ENCODE peak calls at places on chromosomes 12 and 14, in five cellular contexts. One of them, this sample, is unnamed.

GRCh38 chr12:52148541-52149181 is 43.2 kb downstream of the KRT80 start:
- DNase-seq in H1: no peak
- DNase-seq in K562: no peak
- DNase-seq in HepG2: no peak
- DNase-seq in GM12878: no peak
- DNase-seq in this sample: no peak

GRCh38 chr14:64598404-64598803 is 48.6 kb downstream of the PPP1R36 start:
- DNase-seq in K562: no peak
- DNase-seq in H1: peak
- DNase-seq in GM12878: peak
- DNase-seq in HepG2: no peak
- DNase-seq in this sample: no peak

GRCh38 chr12:124422142-124422569 is 127.3 kb downstream of the RFLNA start:
- DNase-seq in GM12878: no peak
- DNase-seq in HepG2: no peak
- DNase-seq in H1: no peak
- DNase-seq in K562: peak
- DNase-seq in this sample: no peak

GRCh38 chr12:24363177-24363754 is 413.8 kb upstream of the SOX5 start:
- DNase-seq in HepG2: no peak
- DNase-seq in H1: no peak
- DNase-seq in GM12878: no peak
- DNase-seq in K562: no peak
- DNase-seq in this sample: peak

GRCh38 chr14:37343307-37344094 is 145.8 kb downstream of the MIPOL1 start:
- DNase-seq in HepG2: no peak
- DNase-seq in H1: no peak
- DNase-seq in GM12878: no peak
- DNase-seq in K562: no peak
- DNase-seq in this sample: no peak

GRCh38 chr12:102498471-102498870 is 18.1 kb upstream of the IGF1 start:
- DNase-seq in GM12878: no peak
- DNase-seq in K562: no peak
- DNase-seq in H1: no peak
- DNase-seq in HepG2: no peak
- DNase-seq in this sample: no peak

GRCh38 chr12:2266666-2267623 is 214.2 kb downstream of the CACNA1C start:
- DNase-seq in GM12878: no peak
- DNase-seq in HepG2: peak
- DNase-seq in K562: no peak
- DNase-seq in H1: no peak
- DNase-seq in this sample: no peak

GRCh38 chr14:104271394-104271793 is 133.0 kb downstream of the KIF26A start:
- DNase-seq in H1: no peak
- DNase-seq in HepG2: no peak
- DNase-seq in K562: no peak
- DNase-seq in GM12878: no peak
- DNase-seq in this sample: no peak

GRCh38 chr12:5050542-5050941 is 6.9 kb downstream of the KCNA5 start:
- DNase-seq in GM12878: no peak
- DNase-seq in H1: no peak
- DNase-seq in HepG2: no peak
- DNase-seq in K562: no peak
- DNase-seq in this sample: no peak

GRCh38 chr12:70576341-70577282 is 60.6 kb downstream of the PTPRB start:
- DNase-seq in H1: no peak
- DNase-seq in GM12878: peak
- DNase-seq in K562: peak
- DNase-seq in HepG2: peak
- DNase-seq in this sample: peak

GRCh38 chr12:23771230-23771949 is 178.1 kb downstream of the SOX5 start:
- DNase-seq in K562: no peak
- DNase-seq in HepG2: peak
- DNase-seq in H1: no peak
- DNase-seq in GM12878: no peak
- DNase-seq in this sample: no peak

GRCh38 chr12:48069253-48069652 is 36.6 kb downstream of the SENP1 start:
- DNase-seq in H1: no peak
- DNase-seq in HepG2: no peak
- DNase-seq in GM12878: no peak
- DNase-seq in K562: no peak
- DNase-seq in this sample: no peak

GRCh38 chr14:35558680-35559079 is 24.7 kb downstream of the INSM2 start:
- DNase-seq in H1: no peak
- DNase-seq in GM12878: no peak
- DNase-seq in K562: no peak
- DNase-seq in HepG2: no peak
- DNase-seq in this sample: no peak

GRCh38 chr12:33794954-33795353 is 227.3 kb upstream of the ALG10 start:
- DNase-seq in HepG2: no peak
- DNase-seq in K562: no peak
- DNase-seq in GM12878: no peak
- DNase-seq in H1: no peak
- DNase-seq in this sample: no peak

GRCh38 chr12:12267801-12268200 is 957 bp upstream of the LRP6 start:
- DNase-seq in H1: no peak
- DNase-seq in GM12878: no peak
- DNase-seq in HepG2: no peak
- DNase-seq in K562: peak
- DNase-seq in this sample: peak

GRCh38 chr14:22026527-22026926 is 352.9 kb upstream of the OR4E1 start:
- DNase-seq in H1: no peak
- DNase-seq in HepG2: no peak
- DNase-seq in K562: no peak
- DNase-seq in GM12878: no peak
- DNase-seq in this sample: no peak

GRCh38 chr14:53953828-53954550 is 2.6 kb downstream of the BMP4 start:
- DNase-seq in HepG2: peak
- DNase-seq in GM12878: no peak
- DNase-seq in H1: peak
- DNase-seq in K562: no peak
- DNase-seq in this sample: peak

GRCh38 chr14:104461676-104462443 is 117.7 kb upstream of the C14orf180 start:
- DNase-seq in HepG2: no peak
- DNase-seq in H1: peak
- DNase-seq in K562: no peak
- DNase-seq in GM12878: no peak
- DNase-seq in this sample: peak

GRCh38 chr14:76782885-76783566 is 21.8 kb downstream of the VASH1 start:
- DNase-seq in GM12878: no peak
- DNase-seq in H1: peak
- DNase-seq in K562: no peak
- DNase-seq in HepG2: no peak
- DNase-seq in this sample: no peak

GRCh38 chr14:28461379-28461778 is 305.2 kb upstream of the FOXG1 start:
- DNase-seq in HepG2: no peak
- DNase-seq in K562: no peak
- DNase-seq in GM12878: no peak
- DNase-seq in H1: no peak
- DNase-seq in this sample: no peak

GRCh38 chr12:16112151-16112550 is 165.3 kb downstream of the SLC15A5 start:
- DNase-seq in K562: no peak
- DNase-seq in GM12878: no peak
- DNase-seq in H1: no peak
- DNase-seq in HepG2: no peak
- DNase-seq in this sample: no peak

GRCh38 chr12:111434680-111435338 is 29.1 kb downstream of the SH2B3 start:
- DNase-seq in H1: no peak
- DNase-seq in GM12878: peak
- DNase-seq in HepG2: no peak
- DNase-seq in K562: no peak
- DNase-seq in this sample: no peak

GRCh38 chr14:101812071-101812470 is 50.6 kb downstream of the PPP2R5C start:
- DNase-seq in H1: no peak
- DNase-seq in HepG2: no peak
- DNase-seq in GM12878: no peak
- DNase-seq in K562: no peak
- DNase-seq in this sample: no peak

GRCh38 chr12:132329739-132330548 is 555 bp upstream of the GALNT9 start:
- DNase-seq in H1: no peak
- DNase-seq in K562: no peak
- DNase-seq in GM12878: no peak
- DNase-seq in HepG2: no peak
- DNase-seq in this sample: no peak

GRCh38 chr14:98233656-98234055 is 1038.3 kb downstream of the BCL11B start:
- DNase-seq in K562: no peak
- DNase-seq in GM12878: no peak
- DNase-seq in H1: no peak
- DNase-seq in HepG2: no peak
- DNase-seq in this sample: no peak

GRCh38 chr12:57199191-57199590 is 17.4 kb upstream of the NXPH4 start:
- DNase-seq in GM12878: no peak
- DNase-seq in K562: no peak
- DNase-seq in HepG2: no peak
- DNase-seq in H1: no peak
- DNase-seq in this sample: no peak

GRCh38 chr14:54003064-54003463 is 46.4 kb upstream of the BMP4 start:
- DNase-seq in HepG2: peak
- DNase-seq in H1: no peak
- DNase-seq in GM12878: no peak
- DNase-seq in K562: no peak
- DNase-seq in this sample: no peak

GRCh38 chr12:123900898-123901376 is 71.7 kb downstream of the CCDC92 start:
- DNase-seq in GM12878: no peak
- DNase-seq in H1: peak
- DNase-seq in K562: no peak
- DNase-seq in HepG2: no peak
- DNase-seq in this sample: no peak

DNA sequence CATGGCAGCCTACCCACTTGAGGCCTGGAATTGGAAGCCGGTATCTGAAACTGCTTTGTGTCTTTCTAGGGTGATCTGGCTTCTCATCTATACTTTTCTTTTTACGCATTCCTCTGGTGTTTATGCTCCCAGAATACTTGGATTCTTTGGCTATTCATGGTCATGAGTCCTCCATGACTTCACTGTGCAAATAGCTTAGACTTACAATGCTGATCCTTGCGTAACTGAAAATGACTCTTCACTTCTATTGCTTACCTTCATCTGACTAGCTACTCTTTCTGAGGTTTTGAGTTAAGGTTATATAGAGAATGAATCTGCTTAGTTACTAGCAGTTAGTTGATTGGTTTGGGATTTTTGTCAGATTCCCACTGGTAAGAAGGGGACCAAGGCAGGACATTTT is 121.7 kb upstream of the NOVA1 start:
- DNase-seq in GM12878: no peak
- DNase-seq in HepG2: peak
- DNase-seq in K562: no peak
- DNase-seq in H1: no peak
- DNase-seq in this sample: no peak
- TF ChIP-seq YY1 in GM12878: no peak
- TF ChIP-seq YY1 in HepG2: no peak
- TF ChIP-seq YY1 in K562: no peak
- TF ChIP-seq YY1 in H1: no peak
- TF ChIP-seq YY1 in this sample: no peak

DNA sequence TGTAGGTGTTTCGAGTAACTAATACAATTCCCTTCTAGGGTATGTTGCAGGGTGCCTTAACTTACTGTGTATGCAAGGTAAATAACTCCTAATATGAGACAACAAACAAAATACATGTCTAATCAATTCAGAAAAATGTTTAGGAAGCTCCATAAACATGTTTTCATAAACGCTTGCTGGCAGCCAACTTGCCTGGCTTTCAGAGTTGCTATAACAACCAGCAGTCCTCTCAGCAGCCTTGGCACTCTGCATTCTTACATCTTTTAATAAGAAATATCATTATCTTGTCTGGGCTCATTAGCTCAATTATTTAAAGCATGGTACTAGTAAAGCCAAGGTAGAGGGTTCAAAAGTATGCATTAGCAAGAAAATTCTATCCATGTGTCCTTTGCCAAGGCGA is 477.4 kb downstream of the APAF1 start:
- DNase-seq in H1: no peak
- DNase-seq in GM12878: no peak
- DNase-seq in K562: no peak
- DNase-seq in HepG2: no peak
- DNase-seq in this sample: no peak
- TF ChIP-seq MAX in H1: no peak
- TF ChIP-seq MAX in GM12878: no peak
- TF ChIP-seq MAX in K562: no peak
- TF ChIP-seq MAX in HepG2: no peak
- TF ChIP-seq MAX in this sample: no peak

DNA sequence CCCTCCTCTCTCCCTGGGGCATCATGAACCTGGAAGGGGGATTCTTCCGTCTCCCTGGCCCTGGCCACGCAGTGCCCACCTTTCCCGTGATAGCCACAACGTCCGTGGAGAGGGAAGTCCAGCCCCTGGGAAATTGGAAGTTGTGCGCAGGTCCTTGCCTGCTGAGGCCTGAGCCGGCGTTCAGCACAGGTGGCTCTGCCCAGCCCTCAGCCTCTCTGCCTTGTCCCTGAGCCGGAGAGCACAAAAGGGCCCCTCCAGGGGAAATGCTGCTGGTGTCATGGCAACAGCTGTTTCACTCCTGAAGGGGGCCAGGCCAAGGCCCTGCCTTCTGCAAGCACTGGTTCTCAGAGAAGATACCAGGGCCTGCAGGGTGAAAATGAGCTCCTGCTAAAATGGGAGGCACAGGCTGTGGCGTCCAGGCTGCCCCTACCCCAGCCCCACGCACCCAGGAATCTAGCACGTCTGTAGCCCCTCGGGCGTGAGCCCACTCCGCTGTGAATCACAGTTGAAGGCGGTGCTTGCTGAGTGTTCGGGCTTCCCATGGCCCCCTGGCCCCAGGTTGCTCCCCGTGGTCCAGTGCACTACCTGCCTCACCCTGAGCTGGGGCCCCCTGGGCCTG is 149.4 kb downstream of the ADGRD1 start:
- DNase-seq in HepG2: no peak
- DNase-seq in GM12878: no peak
- DNase-seq in H1: peak
- DNase-seq in K562: no peak
- DNase-seq in this sample: no peak
- TF ChIP-seq TAF1 in HepG2: no peak
- TF ChIP-seq TAF1 in GM12878: no peak
- TF ChIP-seq TAF1 in H1: no peak
- TF ChIP-seq TAF1 in K562: no peak
- TF ChIP-seq TAF1 in this sample: no peak

GRCh38 chr12:3407723-3408122 is 83.3 kb upstream of the PRMT8 start:
- DNase-seq in GM12878: no peak
- DNase-seq in H1: no peak
- DNase-seq in HepG2: no peak
- DNase-seq in K562: no peak
- DNase-seq in this sample: no peak
- TF ChIP-seq YY1 in GM12878: no peak
- TF ChIP-seq YY1 in H1: no peak
- TF ChIP-seq YY1 in HepG2: no peak
- TF ChIP-seq YY1 in K562: no peak
- TF ChIP-seq YY1 in this sample: no peak

This sample was measured in SK-N-SH.